ENCODE peak calls at places on chromosome 17, in ten cellular contexts. Z is stimulated activated CD4-positive, alpha-beta T cell treated with anti-CD3 and anti-CD28 coated beads, Interleukin-15, amount 100 ng/mL, for 1 hour; B is B cell; C is fibroblast of the conjunctiva; U is stimulated activated naive B cell treated with anti-CD40 and anti-IgM and Interleukin-4, amounts not matched to agents 10 μg/mL and 1 μg/mL and 100 μg/mL, for 72 hours; I is coronary artery; Y is activated CD4-positive, CD25-positive, alpha-beta regulatory T cell; T is GM12865; D is anterior cingulate cortex; O is upper lobe of right lung. Q is an unnamed sample.
A peak's percentile ranks its signal among the peaks of the same experiment; 100 is the strongest.

GRCh38 chr17:65283704-65284103 is 146.5 kb downstream of the RGS9 start:
- DNase-seq in Z (no peak), B (no peak), C (no peak), U (no peak), I (no peak), Y (no peak), T (no peak), D (no peak), O (no peak), Q (no peak)

GRCh38 chr17:18960803-18961511 is 9.0 kb downstream of the SLC5A10 start:
- DNase-seq in Z (peak; percentile 58), B (peak; percentile 87), C (peak; percentile 32), U (peak; percentile 71), I (no peak), Y (peak; percentile 79), T (peak; percentile 88), D (peak; percentile 23), O (peak; percentile 91), Q (no peak)

GRCh38 chr17:6314311-6314710 is 120.6 kb downstream of the AIPL1 start:
- DNase-seq in Z (no peak), B (no peak), C (no peak), U (no peak), I (no peak), Y (no peak), T (no peak), D (no peak), O (no peak), Q (no peak)

GRCh38 chr17:55710410-55710809 is 12.3 kb downstream of the TMEM100 start:
- DNase-seq in Z (no peak), B (no peak), C (no peak), U (no peak), I (no peak), Y (no peak), T (no peak), D (no peak), O (no peak), Q (no peak)

GRCh38 chr17:29590979-29591736 is 1.7 kb upstream of the GIT1 start:
- DNase-seq in Z (no peak), B (peak; percentile 50), C (no peak), U (no peak), I (no peak), Y (no peak), T (peak; percentile 46), D (peak; percentile 56), O (peak; percentile 76), Q (no peak)

GRCh38 chr17:21815352-21816063 is 123.2 kb downstream of the KCNJ18 start:
- DNase-seq in Z (no peak), B (no peak), C (no peak), U (no peak), I (no peak), Y (no peak), T (no peak), D (no peak), O (no peak), Q (no peak)

GRCh38 chr17:74531231-74531761 is at the start of gene CD300LB:
- DNase-seq in Z (no peak), B (no peak), C (no peak), U (no peak), I (peak; percentile 68), Y (no peak), T (no peak), D (no peak), O (no peak), Q (no peak)

GRCh38 chr17:77957215-77957868 is 1.2 kb upstream of the TNRC6C start:
- DNase-seq in Z (no peak), B (no peak), C (no peak), U (no peak), I (no peak), Y (no peak), T (no peak), D (no peak), O (no peak), Q (no peak)

GRCh38 chr17:46733837-46734516 is 84.5 kb downstream of the WNT3 start:
- DNase-seq in Z (no peak), B (no peak), C (no peak), U (no peak), I (no peak), Y (no peak), T (no peak), D (no peak), O (no peak), Q (no peak)

GRCh38 chr17:5758651-5759050 is 174.3 kb upstream of the NLRP1 start:
- DNase-seq in Z (no peak), B (no peak), C (no peak), U (no peak), I (no peak), Y (no peak), T (peak; percentile 78), D (no peak), O (no peak), Q (no peak)

GRCh38 chr17:70375406-70375805 is 206.1 kb downstream of the KCNJ2 start:
- DNase-seq in Z (no peak), B (no peak), C (no peak), U (no peak), I (no peak), Y (no peak), T (no peak), D (no peak), O (no peak), Q (no peak)

GRCh38 chr17:35243459-35244204 is 760 bp downstream of the SLFN5 start:
- DNase-seq in Z (no peak), B (peak; percentile 45), C (peak; percentile 67), U (peak; percentile 11), I (peak; percentile 85), Y (no peak), T (peak; percentile 54), D (no peak), O (peak; percentile 67), Q (peak; percentile 3)

GRCh38 chr17:77596491-77597420 is 361.7 kb upstream of the TNRC6C start:
- DNase-seq in Z (no peak), B (no peak), C (no peak), U (no peak), I (no peak), Y (no peak), T (no peak), D (no peak), O (peak; percentile 50), Q (no peak)

GRCh38 chr17:74737299-74738050 is 419 bp downstream of the RAB37 start:
- DNase-seq in Z (no peak), B (peak; percentile 64), C (no peak), U (no peak), I (no peak), Y (no peak), T (peak; percentile 56), D (no peak), O (no peak), Q (no peak)

GRCh38 chr17:47096343-47096742 is 92.8 kb downstream of the CDC27 start:
- DNase-seq in Z (no peak), B (no peak), C (no peak), U (no peak), I (no peak), Y (no peak), T (no peak), D (no peak), O (no peak), Q (no peak)

GRCh38 chr17:71412803-71413202 is 708.0 kb upstream of the SOX9 start:
- DNase-seq in Z (no peak), B (no peak), C (peak; percentile 94), U (no peak), I (no peak), Y (no peak), T (peak; percentile 63), D (no peak), O (no peak), Q (no peak)

GRCh38 chr17:50627782-50628601 is 6.7 kb upstream of the ABCC3 start:
- DNase-seq in Z (no peak), B (no peak), C (no peak), U (no peak), I (no peak), Y (no peak), T (no peak), D (no peak), O (no peak), Q (no peak)

GRCh38 chr17:9360610-9361571 is 214.7 kb downstream of the STX8 start:
- DNase-seq in Z (no peak), B (no peak), C (peak; percentile 83), U (no peak), I (no peak), Y (no peak), T (no peak), D (no peak), O (no peak), Q (no peak)

GRCh38 chr17:7853693-7854043 is 1.2 kb upstream of the TMEM88 start:
- DNase-seq in Z (no peak), B (peak; percentile 49), C (no peak), U (no peak), I (peak; percentile 71), Y (no peak), T (no peak), D (no peak), O (no peak), Q (no peak)

GRCh38 chr17:17176341-17176740 is 29.8 kb downstream of the PLD6 start:
- DNase-seq in Z (no peak), B (no peak), C (no peak), U (no peak), I (no peak), Y (no peak), T (no peak), D (no peak), O (no peak), Q (no peak)

GRCh38 chr17:6591599-6592158 is 35.3 kb upstream of the PITPNM3 start:
- DNase-seq in Z (no peak), B (no peak), C (peak; percentile 80), U (no peak), I (no peak), Y (no peak), T (no peak), D (no peak), O (no peak), Q (no peak)

GRCh38 chr17:81002409-81003361 is 11.0 kb downstream of the CHMP6 start:
- DNase-seq in Z (no peak), B (peak; percentile 4), C (peak; percentile 55), U (no peak), I (peak; percentile 72), Y (no peak), T (no peak), D (no peak), O (peak; percentile 72), Q (no peak)

GRCh38 chr17:78940708-78941107 is 15.5 kb upstream of the TIMP2 start:
- DNase-seq in Z (no peak), B (no peak), C (no peak), U (no peak), I (no peak), Y (no peak), T (no peak), D (no peak), O (no peak), Q (no peak)

GRCh38 chr17:32020943-32021617 is 13.9 kb downstream of the LRRC37B start:
- DNase-seq in Z (no peak), B (no peak), C (no peak), U (no peak), I (no peak), Y (no peak), T (no peak), D (no peak), O (no peak), Q (no peak)

GRCh38 chr17:50570516-50570915 is 10.0 kb downstream of the CACNA1G start:
- DNase-seq in Z (no peak), B (no peak), C (no peak), U (no peak), I (no peak), Y (no peak), T (no peak), D (no peak), O (no peak), Q (no peak)

GRCh38 chr17:15185625-15185991 is 79.5 kb downstream of the PMP22 start:
- DNase-seq in Z (no peak), B (no peak), C (peak; percentile 50), U (no peak), I (no peak), Y (no peak), T (no peak), D (no peak), O (no peak), Q (no peak)

GRCh38 chr17:66185842-66186241 is 6.1 kb downstream of the CEP112 start:
- DNase-seq in Z (no peak), B (no peak), C (no peak), U (no peak), I (no peak), Y (no peak), T (no peak), D (no peak), O (no peak), Q (no peak)

GRCh38 chr17:69424287-69425041 is 10.0 kb downstream of the MAP2K6 start:
- DNase-seq in Z (no peak), B (no peak), C (no peak), U (no peak), I (no peak), Y (no peak), T (no peak), D (no peak), O (no peak), Q (no peak)

Q was measured in putamen.